ENCODE peak calls at places on chromosomes 11 and 22, in nine cellular contexts. R, Z, Q, S, K, F, H, E and D are unnamed samples.

GRCh38 chr22:19260804-19261203 is 30.7 kb downstream of the CLTCL1 start:
- DNase-seq in R (no peak), Z (peak; percentile 3), Q (no peak), S (no peak), K (no peak), F (no peak), H (no peak), E (peak; percentile 68), D (no peak)

GRCh38 chr11:120613264-120614226 is 102.0 kb downstream of the GRIK4 start:
- DNase-seq in R (no peak), Z (no peak), Q (no peak), S (no peak), K (no peak), F (no peak), H (no peak), E (no peak), D (no peak)

GRCh38 chr11:86673055-86673843 is 833 bp upstream of the ME3 start:
- DNase-seq in R (no peak), Z (no peak), Q (no peak), S (no peak), K (no peak), F (no peak), H (no peak), E (no peak), D (no peak)

GRCh38 chr11:121318848-121319834 is 26.6 kb downstream of the SC5D start:
- DNase-seq in R (no peak), Z (peak; percentile 53), Q (no peak), S (no peak), K (peak; percentile 74), F (peak; percentile 81), H (peak; percentile 38), E (peak; percentile 64), D (no peak)

GRCh38 chr11:15764948-15765347 is 591.4 kb downstream of the SOX6 start:
- DNase-seq in R (no peak), Z (no peak), Q (no peak), S (peak; percentile 36), K (no peak), F (no peak), H (no peak), E (no peak), D (no peak)

GRCh38 chr11:16604784-16605439 is 133.5 kb upstream of the C11orf58 start:
- DNase-seq in R (no peak), Z (peak; percentile 17), Q (no peak), S (peak; percentile 60), K (no peak), F (peak; percentile 73), H (peak; percentile 69), E (peak; percentile 27), D (no peak)

GRCh38 chr11:25769287-25769686 is 562.6 kb upstream of the ANO3 start:
- DNase-seq in R (no peak), Z (no peak), Q (no peak), S (no peak), K (peak; percentile 19), F (peak; percentile 50), H (no peak), E (no peak), D (no peak)

GRCh38 chr11:32438883-32439487 is 3.6 kb upstream of the WT1 start:
- DNase-seq in R (no peak), Z (no peak), Q (no peak), S (no peak), K (no peak), F (no peak), H (peak; percentile 69), E (no peak), D (no peak)

GRCh38 chr11:68337399-68337835 is 25.0 kb downstream of the LRP5 start:
- DNase-seq in R (no peak), Z (no peak), Q (no peak), S (no peak), K (no peak), F (no peak), H (no peak), E (no peak), D (no peak)

GRCh38 chr11:1410366-1411291 is 20.9 kb downstream of the BRSK2 start:
- DNase-seq in R (no peak), Z (no peak), Q (peak; percentile 82), S (no peak), K (no peak), F (no peak), H (no peak), E (no peak), D (no peak)

GRCh38 chr11:17381156-17381555 is 7.3 kb downstream of the KCNJ11 start:
- DNase-seq in R (no peak), Z (no peak), Q (no peak), S (no peak), K (no peak), F (no peak), H (no peak), E (no peak), D (no peak)

GRCh38 chr11:27095050-27095449 is 54.4 kb downstream of the BBOX1 start:
- DNase-seq in R (no peak), Z (no peak), Q (no peak), S (no peak), K (no peak), F (no peak), H (no peak), E (no peak), D (no peak)

GRCh38 chr22:44705022-44705297 is 3.0 kb downstream of the PRR5 start:
- DNase-seq in R (no peak), Z (no peak), Q (no peak), S (no peak), K (no peak), F (no peak), H (no peak), E (no peak), D (no peak)

GRCh38 chr22:39997421-39997820 is 2.7 kb downstream of the FAM83F start:
- DNase-seq in R (no peak), Z (no peak), Q (no peak), S (no peak), K (no peak), F (no peak), H (no peak), E (no peak), D (no peak)

GRCh38 chr11:61966673-61967176 is 709 bp downstream of the FTH1 start:
- DNase-seq in R (no peak), Z (no peak), Q (peak; percentile 49), S (no peak), K (peak; percentile 49), F (peak; percentile 57), H (peak; percentile 64), E (no peak), D (no peak)

DNA sequence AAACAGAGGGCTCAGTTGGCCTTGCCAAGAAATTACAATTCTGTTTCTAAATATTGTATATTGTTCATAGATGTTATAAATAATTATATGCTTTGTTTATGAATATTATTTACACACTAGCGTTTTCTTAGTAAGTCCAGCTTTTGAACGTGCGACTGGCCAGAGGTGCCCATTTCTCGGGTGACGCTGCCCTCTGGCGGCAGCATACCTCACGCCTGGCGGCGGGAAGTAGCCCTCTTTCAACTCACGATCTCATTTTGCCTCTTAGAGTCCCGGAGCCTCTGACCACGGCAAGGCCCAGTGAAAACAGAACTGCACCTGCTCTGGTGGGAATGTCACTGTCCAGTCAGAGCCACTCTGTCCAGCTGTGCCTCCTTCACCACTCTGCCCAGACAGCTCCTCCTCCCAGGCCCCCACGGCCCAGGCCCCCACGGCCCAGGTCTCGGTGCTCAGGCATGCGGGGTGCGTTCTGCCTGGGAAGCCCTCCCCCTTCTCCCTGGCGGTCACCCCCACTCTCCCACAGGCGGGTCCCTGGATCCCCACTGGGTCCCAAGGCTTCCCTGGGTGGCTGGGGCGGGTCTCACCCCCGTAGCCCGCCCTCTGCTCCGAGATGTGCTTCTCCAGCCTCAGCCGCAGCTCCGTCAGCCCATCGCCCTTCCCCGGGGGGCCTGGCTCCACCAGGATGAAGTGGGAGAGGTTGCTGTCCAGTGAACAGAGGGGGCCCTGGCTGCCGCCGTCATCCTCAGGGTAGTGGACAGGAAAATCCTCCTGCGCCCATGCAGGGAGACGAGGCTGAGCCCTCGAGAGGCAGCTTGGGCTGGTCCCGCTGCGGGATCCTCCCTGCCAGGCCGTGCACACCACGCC is 19.3 kb downstream of the TSSC4 start:
- DNase-seq in R (peak; percentile 60), Z (peak; percentile 50), Q (peak; percentile 78), S (peak; percentile 71), K (peak; percentile 83), F (peak; percentile 89), H (peak; percentile 76), E (peak; percentile 40), D (no peak)
- H3K27me3 ChIP-seq in R (no peaks in the 10 kb centered on the region), Z (no peaks in the 10 kb centered on the region), Q (no peaks in the 10 kb centered on the region), S (no peaks in the 10 kb centered on the region), K (no peaks in the 10 kb centered on the region), F (peaks cover 25% of the 10 kb centered on the region), H (peaks cover 6% of the 10 kb centered on the region), E (no peaks in the 10 kb centered on the region), D (no peaks in the 10 kb centered on the region)

GRCh38 chr22:27133951-27134664 is 476.7 kb downstream of the MIAT start:
- DNase-seq in R (no peak), Z (no peak), Q (no peak), S (peak; percentile 38), K (peak; percentile 43), F (peak; percentile 79), H (peak; percentile 31), E (no peak), D (no peak)
- H3K27me3 ChIP-seq in R (no peaks in the 10 kb centered on the region), Z (no peaks in the 10 kb centered on the region), Q (no peaks in the 10 kb centered on the region), S (no peaks in the 10 kb centered on the region), K (peaks cover 17% of the 10 kb centered on the region), F (peaks cover 14% of the 10 kb centered on the region), H (no peaks in the 10 kb centered on the region), E (no peaks in the 10 kb centered on the region), D (no peaks in the 10 kb centered on the region)

GRCh38 chr11:2442554-2442953 is 1.8 kb downstream of the TRPM5 start:
- DNase-seq in R (no peak), Z (peak; percentile 75), Q (no peak), S (no peak), K (no peak), F (no peak), H (no peak), E (peak; percentile 82), D (no peak)

GRCh38 chr11:2441171-2441570 is 3.1 kb downstream of the TRPM5 start:
- DNase-seq in R (no peak), Z (no peak), Q (peak; percentile 30), S (no peak), K (no peak), F (no peak), H (no peak), E (no peak), D (no peak)

GRCh38 chr11:2440646-2441045 is 3.7 kb downstream of the TRPM5 start:
- DNase-seq in R (no peak), Z (no peak), Q (peak; percentile 33), S (no peak), K (no peak), F (no peak), H (no peak), E (no peak), D (no peak)

GRCh38 chr11:2437516-2437915 is 6.8 kb downstream of the TRPM5 start:
- DNase-seq in R (no peak), Z (no peak), Q (no peak), S (no peak), K (no peak), F (no peak), H (no peak), E (no peak), D (no peak)

GRCh38 chr11:2439820-2440219 is 4.5 kb downstream of the TRPM5 start:
- DNase-seq in R (no peak), Z (no peak), Q (no peak), S (no peak), K (no peak), F (no peak), H (no peak), E (no peak), D (no peak)
- H3K27me3 ChIP-seq in R (peaks cover 6% of the 10 kb centered on the region), Z (no peaks in the 10 kb centered on the region), Q (peaks cover 5% of the 10 kb centered on the region), S (no peaks in the 10 kb centered on the region), K (no peaks in the 10 kb centered on the region), F (peaks cover 50% of the 10 kb centered on the region), H (no peaks in the 10 kb centered on the region), E (no peaks in the 10 kb centered on the region), D (no peaks in the 10 kb centered on the region)

GRCh38 chr11:134393638-134394037 is 18.4 kb downstream of the B3GAT1 start:
- DNase-seq in R (no peak), Z (no peak), Q (peak; percentile 75), S (no peak), K (peak; percentile 6), F (no peak), H (peak; percentile 11), E (no peak), D (no peak)
- H3K27me3 ChIP-seq in R (no peaks in the 10 kb centered on the region), Z (no peaks in the 10 kb centered on the region), Q (no peaks in the 10 kb centered on the region), S (no peaks in the 10 kb centered on the region), K (peaks cover 21% of the 10 kb centered on the region), F (peaks cover 8% of the 10 kb centered on the region), H (peaks cover 4% of the 10 kb centered on the region), E (no peaks in the 10 kb centered on the region), D (no peaks in the 10 kb centered on the region)